ENCODE peak calls at places on chromosomes 11 and 22, in eight cellular contexts. One of them, this sample, is unnamed.

GRCh38 chr22:19446603-19447387 is 716 bp downstream of the C22orf39 start:
- DNase-seq in endodermal cell: peak; percentile 88
- DNase-seq in substantia nigra: no peak
- DNase-seq in HT1080: no peak
- DNase-seq in activated CD4-positive, alpha-beta T cell treated with anti-CD3 and anti-CD28 coated beads, Interleukin-2, amount 50 U/mL, for 1 hour: no peak
- DNase-seq in HCT116: no peak
- DNase-seq in activated CD8-positive, alpha-beta memory T cell treated with anti-CD3 and anti-CD28 coated beads, Interleukin-2, amount 10 ng/mL, durations not matched to agents 7 days and 5 days: no peak
- DNase-seq in esophagus squamous epithelium: no peak
- DNase-seq in this sample: no peak

GRCh38 chr11:73566977-73567755 is 30.7 kb downstream of the FAM168A start:
- DNase-seq in endodermal cell: no peak
- DNase-seq in substantia nigra: no peak
- DNase-seq in HT1080: no peak
- DNase-seq in activated CD4-positive, alpha-beta T cell treated with anti-CD3 and anti-CD28 coated beads, Interleukin-2, amount 50 U/mL, for 1 hour: no peak
- DNase-seq in HCT116: no peak
- DNase-seq in activated CD8-positive, alpha-beta memory T cell treated with anti-CD3 and anti-CD28 coated beads, Interleukin-2, amount 10 ng/mL, durations not matched to agents 7 days and 5 days: no peak
- DNase-seq in esophagus squamous epithelium: no peak
- DNase-seq in this sample: no peak

GRCh38 chr11:44104472-44105294 is 9.2 kb downstream of the EXT2 start:
- DNase-seq in endodermal cell: peak; percentile 73
- DNase-seq in substantia nigra: no peak
- DNase-seq in HT1080: no peak
- DNase-seq in activated CD4-positive, alpha-beta T cell treated with anti-CD3 and anti-CD28 coated beads, Interleukin-2, amount 50 U/mL, for 1 hour: no peak
- DNase-seq in HCT116: no peak
- DNase-seq in activated CD8-positive, alpha-beta memory T cell treated with anti-CD3 and anti-CD28 coated beads, Interleukin-2, amount 10 ng/mL, durations not matched to agents 7 days and 5 days: no peak
- DNase-seq in esophagus squamous epithelium: no peak
- DNase-seq in this sample: no peak

GRCh38 chr11:13786688-13787087 is 118.2 kb downstream of the FAR1 start:
- DNase-seq in endodermal cell: no peak
- DNase-seq in substantia nigra: no peak
- DNase-seq in HT1080: no peak
- DNase-seq in activated CD4-positive, alpha-beta T cell treated with anti-CD3 and anti-CD28 coated beads, Interleukin-2, amount 50 U/mL, for 1 hour: no peak
- DNase-seq in HCT116: no peak
- DNase-seq in activated CD8-positive, alpha-beta memory T cell treated with anti-CD3 and anti-CD28 coated beads, Interleukin-2, amount 10 ng/mL, durations not matched to agents 7 days and 5 days: no peak
- DNase-seq in esophagus squamous epithelium: no peak
- DNase-seq in this sample: no peak

GRCh38 chr11:35166369-35167360 is 27.7 kb downstream of the CD44 start:
- DNase-seq in endodermal cell: no peak
- DNase-seq in substantia nigra: peak; percentile 50
- DNase-seq in HT1080: peak; percentile 99
- DNase-seq in activated CD4-positive, alpha-beta T cell treated with anti-CD3 and anti-CD28 coated beads, Interleukin-2, amount 50 U/mL, for 1 hour: no peak
- DNase-seq in HCT116: peak; percentile 94
- DNase-seq in activated CD8-positive, alpha-beta memory T cell treated with anti-CD3 and anti-CD28 coated beads, Interleukin-2, amount 10 ng/mL, durations not matched to agents 7 days and 5 days: peak; percentile 59
- DNase-seq in esophagus squamous epithelium: no peak
- DNase-seq in this sample: peak; percentile 56

GRCh38 chr11:2210366-2211112 is 38.9 kb upstream of the TH start:
- DNase-seq in endodermal cell: no peak
- DNase-seq in substantia nigra: no peak
- DNase-seq in HT1080: no peak
- DNase-seq in activated CD4-positive, alpha-beta T cell treated with anti-CD3 and anti-CD28 coated beads, Interleukin-2, amount 50 U/mL, for 1 hour: no peak
- DNase-seq in HCT116: no peak
- DNase-seq in activated CD8-positive, alpha-beta memory T cell treated with anti-CD3 and anti-CD28 coated beads, Interleukin-2, amount 10 ng/mL, durations not matched to agents 7 days and 5 days: peak; percentile 32
- DNase-seq in esophagus squamous epithelium: no peak
- DNase-seq in this sample: no peak

GRCh38 chr11:76656571-76657081 is 13.9 kb downstream of the LRRC32 start:
- DNase-seq in endodermal cell: peak; percentile 53
- DNase-seq in substantia nigra: no peak
- DNase-seq in HT1080: no peak
- DNase-seq in activated CD4-positive, alpha-beta T cell treated with anti-CD3 and anti-CD28 coated beads, Interleukin-2, amount 50 U/mL, for 1 hour: no peak
- DNase-seq in HCT116: no peak
- DNase-seq in activated CD8-positive, alpha-beta memory T cell treated with anti-CD3 and anti-CD28 coated beads, Interleukin-2, amount 10 ng/mL, durations not matched to agents 7 days and 5 days: no peak
- DNase-seq in esophagus squamous epithelium: no peak
- DNase-seq in this sample: no peak

GRCh38 chr11:110069158-110069737 is 23.9 kb upstream of the ZC3H12C start:
- DNase-seq in endodermal cell: no peak
- DNase-seq in substantia nigra: no peak
- DNase-seq in HT1080: peak; percentile 96
- DNase-seq in activated CD4-positive, alpha-beta T cell treated with anti-CD3 and anti-CD28 coated beads, Interleukin-2, amount 50 U/mL, for 1 hour: no peak
- DNase-seq in HCT116: peak; percentile 3
- DNase-seq in activated CD8-positive, alpha-beta memory T cell treated with anti-CD3 and anti-CD28 coated beads, Interleukin-2, amount 10 ng/mL, durations not matched to agents 7 days and 5 days: peak; percentile 52
- DNase-seq in esophagus squamous epithelium: no peak
- DNase-seq in this sample: peak; percentile 84

GRCh38 chr11:23201936-23202522 is 341.8 kb upstream of the CCDC179 start:
- DNase-seq in endodermal cell: no peak
- DNase-seq in substantia nigra: no peak
- DNase-seq in HT1080: no peak
- DNase-seq in activated CD4-positive, alpha-beta T cell treated with anti-CD3 and anti-CD28 coated beads, Interleukin-2, amount 50 U/mL, for 1 hour: no peak
- DNase-seq in HCT116: no peak
- DNase-seq in activated CD8-positive, alpha-beta memory T cell treated with anti-CD3 and anti-CD28 coated beads, Interleukin-2, amount 10 ng/mL, durations not matched to agents 7 days and 5 days: no peak
- DNase-seq in esophagus squamous epithelium: no peak
- DNase-seq in this sample: no peak

GRCh38 chr11:69122642-69123431 is 32.9 kb upstream of the SMIM38 start:
- DNase-seq in endodermal cell: peak; percentile 98
- DNase-seq in substantia nigra: no peak
- DNase-seq in HT1080: peak; percentile 86
- DNase-seq in activated CD4-positive, alpha-beta T cell treated with anti-CD3 and anti-CD28 coated beads, Interleukin-2, amount 50 U/mL, for 1 hour: peak; percentile 43
- DNase-seq in HCT116: peak; percentile 92
- DNase-seq in activated CD8-positive, alpha-beta memory T cell treated with anti-CD3 and anti-CD28 coated beads, Interleukin-2, amount 10 ng/mL, durations not matched to agents 7 days and 5 days: peak; percentile 47
- DNase-seq in esophagus squamous epithelium: no peak
- DNase-seq in this sample: peak; percentile 43

GRCh38 chr22:44583854-44584253 is 85.8 kb upstream of the RTL6 start:
- DNase-seq in endodermal cell: peak; percentile 63
- DNase-seq in substantia nigra: no peak
- DNase-seq in HT1080: no peak
- DNase-seq in activated CD4-positive, alpha-beta T cell treated with anti-CD3 and anti-CD28 coated beads, Interleukin-2, amount 50 U/mL, for 1 hour: no peak
- DNase-seq in HCT116: no peak
- DNase-seq in activated CD8-positive, alpha-beta memory T cell treated with anti-CD3 and anti-CD28 coated beads, Interleukin-2, amount 10 ng/mL, durations not matched to agents 7 days and 5 days: no peak
- DNase-seq in esophagus squamous epithelium: no peak
- DNase-seq in this sample: no peak

GRCh38 chr11:45771194-45771941 is 33.6 kb upstream of the SLC35C1 start:
- DNase-seq in endodermal cell: peak; percentile 92
- DNase-seq in substantia nigra: peak; percentile 60
- DNase-seq in HT1080: peak; percentile 44
- DNase-seq in activated CD4-positive, alpha-beta T cell treated with anti-CD3 and anti-CD28 coated beads, Interleukin-2, amount 50 U/mL, for 1 hour: peak; percentile 69
- DNase-seq in HCT116: peak; percentile 50
- DNase-seq in activated CD8-positive, alpha-beta memory T cell treated with anti-CD3 and anti-CD28 coated beads, Interleukin-2, amount 10 ng/mL, durations not matched to agents 7 days and 5 days: peak; percentile 78
- DNase-seq in esophagus squamous epithelium: no peak
- DNase-seq in this sample: peak; percentile 12

GRCh38 chr11:67648796-67649613 is 1.5 kb downstream of the ACY3 start:
- DNase-seq in endodermal cell: peak; percentile 42
- DNase-seq in substantia nigra: peak; percentile 27
- DNase-seq in HT1080: no peak
- DNase-seq in activated CD4-positive, alpha-beta T cell treated with anti-CD3 and anti-CD28 coated beads, Interleukin-2, amount 50 U/mL, for 1 hour: no peak
- DNase-seq in HCT116: no peak
- DNase-seq in activated CD8-positive, alpha-beta memory T cell treated with anti-CD3 and anti-CD28 coated beads, Interleukin-2, amount 10 ng/mL, durations not matched to agents 7 days and 5 days: no peak
- DNase-seq in esophagus squamous epithelium: no peak
- DNase-seq in this sample: no peak

GRCh38 chr22:45290410-45290936 is 5.7 kb downstream of the UPK3A start:
- DNase-seq in endodermal cell: peak; percentile 77
- DNase-seq in substantia nigra: no peak
- DNase-seq in HT1080: peak; percentile 65
- DNase-seq in activated CD4-positive, alpha-beta T cell treated with anti-CD3 and anti-CD28 coated beads, Interleukin-2, amount 50 U/mL, for 1 hour: no peak
- DNase-seq in HCT116: peak; percentile 64
- DNase-seq in activated CD8-positive, alpha-beta memory T cell treated with anti-CD3 and anti-CD28 coated beads, Interleukin-2, amount 10 ng/mL, durations not matched to agents 7 days and 5 days: no peak
- DNase-seq in esophagus squamous epithelium: no peak
- DNase-seq in this sample: no peak

GRCh38 chr11:121249039-121249663 is 43.4 kb upstream of the SC5D start:
- DNase-seq in endodermal cell: peak; percentile 53
- DNase-seq in substantia nigra: no peak
- DNase-seq in HT1080: peak; percentile 50
- DNase-seq in activated CD4-positive, alpha-beta T cell treated with anti-CD3 and anti-CD28 coated beads, Interleukin-2, amount 50 U/mL, for 1 hour: no peak
- DNase-seq in HCT116: peak; percentile 24
- DNase-seq in activated CD8-positive, alpha-beta memory T cell treated with anti-CD3 and anti-CD28 coated beads, Interleukin-2, amount 10 ng/mL, durations not matched to agents 7 days and 5 days: no peak
- DNase-seq in esophagus squamous epithelium: no peak
- DNase-seq in this sample: no peak

GRCh38 chr11:87143663-87144062 is 105.9 kb downstream of the TMEM135 start:
- DNase-seq in endodermal cell: no peak
- DNase-seq in substantia nigra: no peak
- DNase-seq in HT1080: no peak
- DNase-seq in activated CD4-positive, alpha-beta T cell treated with anti-CD3 and anti-CD28 coated beads, Interleukin-2, amount 50 U/mL, for 1 hour: no peak
- DNase-seq in HCT116: no peak
- DNase-seq in activated CD8-positive, alpha-beta memory T cell treated with anti-CD3 and anti-CD28 coated beads, Interleukin-2, amount 10 ng/mL, durations not matched to agents 7 days and 5 days: no peak
- DNase-seq in esophagus squamous epithelium: no peak
- DNase-seq in this sample: no peak

GRCh38 chr11:68684385-68685356 is at the start of gene GAL:
- DNase-seq in endodermal cell: peak; percentile 77
- DNase-seq in substantia nigra: no peak
- DNase-seq in HT1080: no peak
- DNase-seq in activated CD4-positive, alpha-beta T cell treated with anti-CD3 and anti-CD28 coated beads, Interleukin-2, amount 50 U/mL, for 1 hour: no peak
- DNase-seq in HCT116: no peak
- DNase-seq in activated CD8-positive, alpha-beta memory T cell treated with anti-CD3 and anti-CD28 coated beads, Interleukin-2, amount 10 ng/mL, durations not matched to agents 7 days and 5 days: no peak
- DNase-seq in esophagus squamous epithelium: no peak
- DNase-seq in this sample: no peak

GRCh38 chr22:36510966-36511881 is 4.4 kb upstream of the FOXRED2 start:
- DNase-seq in endodermal cell: peak; percentile 88
- DNase-seq in substantia nigra: peak; percentile 12
- DNase-seq in HT1080: peak; percentile 46
- DNase-seq in activated CD4-positive, alpha-beta T cell treated with anti-CD3 and anti-CD28 coated beads, Interleukin-2, amount 50 U/mL, for 1 hour: peak; percentile 31
- DNase-seq in HCT116: no peak
- DNase-seq in activated CD8-positive, alpha-beta memory T cell treated with anti-CD3 and anti-CD28 coated beads, Interleukin-2, amount 10 ng/mL, durations not matched to agents 7 days and 5 days: peak; percentile 55
- DNase-seq in esophagus squamous epithelium: no peak
- DNase-seq in this sample: no peak

GRCh38 chr11:8098879-8099278 is 17.9 kb downstream of the TUB start:
- DNase-seq in endodermal cell: peak; percentile 47
- DNase-seq in substantia nigra: no peak
- DNase-seq in HT1080: no peak
- DNase-seq in activated CD4-positive, alpha-beta T cell treated with anti-CD3 and anti-CD28 coated beads, Interleukin-2, amount 50 U/mL, for 1 hour: no peak
- DNase-seq in HCT116: no peak
- DNase-seq in activated CD8-positive, alpha-beta memory T cell treated with anti-CD3 and anti-CD28 coated beads, Interleukin-2, amount 10 ng/mL, durations not matched to agents 7 days and 5 days: peak; percentile 35
- DNase-seq in esophagus squamous epithelium: no peak
- DNase-seq in this sample: no peak

GRCh38 chr11:20881328-20882079 is 212.1 kb downstream of the NELL1 start:
- DNase-seq in endodermal cell: no peak
- DNase-seq in substantia nigra: no peak
- DNase-seq in HT1080: no peak
- DNase-seq in activated CD4-positive, alpha-beta T cell treated with anti-CD3 and anti-CD28 coated beads, Interleukin-2, amount 50 U/mL, for 1 hour: no peak
- DNase-seq in HCT116: no peak
- DNase-seq in activated CD8-positive, alpha-beta memory T cell treated with anti-CD3 and anti-CD28 coated beads, Interleukin-2, amount 10 ng/mL, durations not matched to agents 7 days and 5 days: no peak
- DNase-seq in esophagus squamous epithelium: no peak
- DNase-seq in this sample: no peak

GRCh38 chr11:65169164-65169641 is 830 bp upstream of the SPDYC start:
- DNase-seq in endodermal cell: peak; percentile 47
- DNase-seq in substantia nigra: no peak
- DNase-seq in HT1080: peak; percentile 85
- DNase-seq in activated CD4-positive, alpha-beta T cell treated with anti-CD3 and anti-CD28 coated beads, Interleukin-2, amount 50 U/mL, for 1 hour: no peak
- DNase-seq in HCT116: no peak
- DNase-seq in activated CD8-positive, alpha-beta memory T cell treated with anti-CD3 and anti-CD28 coated beads, Interleukin-2, amount 10 ng/mL, durations not matched to agents 7 days and 5 days: no peak
- DNase-seq in esophagus squamous epithelium: no peak
- DNase-seq in this sample: no peak

GRCh38 chr11:69484427-69485259 is 3.2 kb downstream of the LINC01488 start:
- DNase-seq in endodermal cell: no peak
- DNase-seq in substantia nigra: no peak
- DNase-seq in HT1080: no peak
- DNase-seq in activated CD4-positive, alpha-beta T cell treated with anti-CD3 and anti-CD28 coated beads, Interleukin-2, amount 50 U/mL, for 1 hour: no peak
- DNase-seq in HCT116: no peak
- DNase-seq in activated CD8-positive, alpha-beta memory T cell treated with anti-CD3 and anti-CD28 coated beads, Interleukin-2, amount 10 ng/mL, durations not matched to agents 7 days and 5 days: no peak
- DNase-seq in esophagus squamous epithelium: no peak
- DNase-seq in this sample: no peak

GRCh38 chr11:12117200-12117995 is 7.0 kb downstream of the MICAL2 start:
- DNase-seq in endodermal cell: no peak
- DNase-seq in substantia nigra: no peak
- DNase-seq in HT1080: no peak
- DNase-seq in activated CD4-positive, alpha-beta T cell treated with anti-CD3 and anti-CD28 coated beads, Interleukin-2, amount 50 U/mL, for 1 hour: no peak
- DNase-seq in HCT116: no peak
- DNase-seq in activated CD8-positive, alpha-beta memory T cell treated with anti-CD3 and anti-CD28 coated beads, Interleukin-2, amount 10 ng/mL, durations not matched to agents 7 days and 5 days: no peak
- DNase-seq in esophagus squamous epithelium: no peak
- DNase-seq in this sample: no peak

GRCh38 chr11:113991718-113992458 is 17.0 kb downstream of the HTR3A start:
- DNase-seq in endodermal cell: no peak
- DNase-seq in substantia nigra: no peak
- DNase-seq in HT1080: peak; percentile 13
- DNase-seq in activated CD4-positive, alpha-beta T cell treated with anti-CD3 and anti-CD28 coated beads, Interleukin-2, amount 50 U/mL, for 1 hour: no peak
- DNase-seq in HCT116: no peak
- DNase-seq in activated CD8-positive, alpha-beta memory T cell treated with anti-CD3 and anti-CD28 coated beads, Interleukin-2, amount 10 ng/mL, durations not matched to agents 7 days and 5 days: no peak
- DNase-seq in esophagus squamous epithelium: no peak
- DNase-seq in this sample: no peak

GRCh38 chr11:30395751-30396150 is 72.8 kb downstream of the ARL14EP start:
- DNase-seq in endodermal cell: no peak
- DNase-seq in substantia nigra: no peak
- DNase-seq in HT1080: no peak
- DNase-seq in activated CD4-positive, alpha-beta T cell treated with anti-CD3 and anti-CD28 coated beads, Interleukin-2, amount 50 U/mL, for 1 hour: no peak
- DNase-seq in HCT116: no peak
- DNase-seq in activated CD8-positive, alpha-beta memory T cell treated with anti-CD3 and anti-CD28 coated beads, Interleukin-2, amount 10 ng/mL, durations not matched to agents 7 days and 5 days: no peak
- DNase-seq in esophagus squamous epithelium: no peak
- DNase-seq in this sample: no peak

GRCh38 chr11:47908198-47908597 is 60.0 kb upstream of the NUP160 start:
- DNase-seq in endodermal cell: no peak
- DNase-seq in substantia nigra: no peak
- DNase-seq in HT1080: no peak
- DNase-seq in activated CD4-positive, alpha-beta T cell treated with anti-CD3 and anti-CD28 coated beads, Interleukin-2, amount 50 U/mL, for 1 hour: no peak
- DNase-seq in HCT116: no peak
- DNase-seq in activated CD8-positive, alpha-beta memory T cell treated with anti-CD3 and anti-CD28 coated beads, Interleukin-2, amount 10 ng/mL, durations not matched to agents 7 days and 5 days: no peak
- DNase-seq in esophagus squamous epithelium: no peak
- DNase-seq in this sample: no peak

GRCh38 chr11:7637447-7638157 is 35.7 kb downstream of the CYB5R2 start:
- DNase-seq in endodermal cell: no peak
- DNase-seq in substantia nigra: no peak
- DNase-seq in HT1080: peak; percentile 69
- DNase-seq in activated CD4-positive, alpha-beta T cell treated with anti-CD3 and anti-CD28 coated beads, Interleukin-2, amount 50 U/mL, for 1 hour: no peak
- DNase-seq in HCT116: no peak
- DNase-seq in activated CD8-positive, alpha-beta memory T cell treated with anti-CD3 and anti-CD28 coated beads, Interleukin-2, amount 10 ng/mL, durations not matched to agents 7 days and 5 days: no peak
- DNase-seq in esophagus squamous epithelium: no peak
- DNase-seq in this sample: peak; percentile 21

GRCh38 chr11:10201343-10201742 is 92.7 kb downstream of the SBF2 start:
- DNase-seq in endodermal cell: no peak
- DNase-seq in substantia nigra: no peak
- DNase-seq in HT1080: no peak
- DNase-seq in activated CD4-positive, alpha-beta T cell treated with anti-CD3 and anti-CD28 coated beads, Interleukin-2, amount 50 U/mL, for 1 hour: no peak
- DNase-seq in HCT116: no peak
- DNase-seq in activated CD8-positive, alpha-beta memory T cell treated with anti-CD3 and anti-CD28 coated beads, Interleukin-2, amount 10 ng/mL, durations not matched to agents 7 days and 5 days: no peak
- DNase-seq in esophagus squamous epithelium: no peak
- DNase-seq in this sample: no peak

GRCh38 chr11:95360382-95360781 is 129.4 kb upstream of the SESN3 start:
- DNase-seq in endodermal cell: no peak
- DNase-seq in substantia nigra: no peak
- DNase-seq in HT1080: no peak
- DNase-seq in activated CD4-positive, alpha-beta T cell treated with anti-CD3 and anti-CD28 coated beads, Interleukin-2, amount 50 U/mL, for 1 hour: no peak
- DNase-seq in HCT116: no peak
- DNase-seq in activated CD8-positive, alpha-beta memory T cell treated with anti-CD3 and anti-CD28 coated beads, Interleukin-2, amount 10 ng/mL, durations not matched to agents 7 days and 5 days: no peak
- DNase-seq in esophagus squamous epithelium: no peak
- DNase-seq in this sample: no peak

GRCh38 chr11:79045018-79045787 is 395.6 kb downstream of the TENM4 start:
- DNase-seq in endodermal cell: peak; percentile 42
- DNase-seq in substantia nigra: no peak
- DNase-seq in HT1080: no peak
- DNase-seq in activated CD4-positive, alpha-beta T cell treated with anti-CD3 and anti-CD28 coated beads, Interleukin-2, amount 50 U/mL, for 1 hour: no peak
- DNase-seq in HCT116: no peak
- DNase-seq in activated CD8-positive, alpha-beta memory T cell treated with anti-CD3 and anti-CD28 coated beads, Interleukin-2, amount 10 ng/mL, durations not matched to agents 7 days and 5 days: no peak
- DNase-seq in esophagus squamous epithelium: no peak
- DNase-seq in this sample: no peak

This sample was measured in HFF-Myc.